ENCODE peak calls at places on chromosomes 3 and 15, in six cellular contexts. One of them, this sample, is unnamed.

GRCh38 chr3:176920806-176921205 is 276.5 kb downstream of the TBL1XR1 start:
- DNase-seq in GM12878: no peak
- DNase-seq in IMR-90: peak
- DNase-seq in A549: no peak
- DNase-seq in HepG2: peak
- DNase-seq in K562: no peak
- DNase-seq in this sample: no peak

GRCh38 chr3:72767927-72768880 is 80.0 kb downstream of the SHQ1 start:
- DNase-seq in HepG2: no peak
- DNase-seq in GM12878: no peak
- DNase-seq in K562: no peak
- DNase-seq in IMR-90: no peak
- DNase-seq in A549: no peak
- DNase-seq in this sample: no peak

GRCh38 chr3:39941941-39942340 is 132.5 kb downstream of the MYRIP start:
- DNase-seq in HepG2: peak
- DNase-seq in K562: no peak
- DNase-seq in IMR-90: no peak
- DNase-seq in A549: no peak
- DNase-seq in GM12878: no peak
- DNase-seq in this sample: no peak

GRCh38 chr3:178833696-178834095 is 237.9 kb downstream of the ZMAT3 start:
- DNase-seq in K562: no peak
- DNase-seq in GM12878: no peak
- DNase-seq in HepG2: no peak
- DNase-seq in IMR-90: no peak
- DNase-seq in A549: no peak
- DNase-seq in this sample: no peak

GRCh38 chr3:133478624-133479023 is 78.8 kb downstream of the BFSP2 start:
- DNase-seq in IMR-90: no peak
- DNase-seq in A549: no peak
- DNase-seq in K562: no peak
- DNase-seq in HepG2: no peak
- DNase-seq in GM12878: no peak
- DNase-seq in this sample: no peak

GRCh38 chr3:14461748-14462324 is 59.4 kb downstream of the SLC6A6 start:
- DNase-seq in A549: peak
- DNase-seq in HepG2: peak
- DNase-seq in IMR-90: peak
- DNase-seq in K562: peak
- DNase-seq in GM12878: no peak
- DNase-seq in this sample: peak

GRCh38 chr3:120145498-120146285 is 51.4 kb upstream of the GSK3B start:
- DNase-seq in HepG2: no peak
- DNase-seq in K562: no peak
- DNase-seq in IMR-90: peak
- DNase-seq in GM12878: no peak
- DNase-seq in A549: peak
- DNase-seq in this sample: no peak

GRCh38 chr3:186938716-186939115 is 8.4 kb downstream of the ST6GAL1 start:
- DNase-seq in GM12878: no peak
- DNase-seq in K562: peak
- DNase-seq in HepG2: no peak
- DNase-seq in IMR-90: peak
- DNase-seq in A549: no peak
- DNase-seq in this sample: no peak

GRCh38 chr3:32359766-32360513 is 31.7 kb upstream of the CMTM7 start:
- DNase-seq in K562: no peak
- DNase-seq in IMR-90: no peak
- DNase-seq in A549: peak
- DNase-seq in HepG2: no peak
- DNase-seq in GM12878: no peak
- DNase-seq in this sample: no peak

GRCh38 chr15:42085721-42086120 is 8.6 kb downstream of the PLA2G4D start:
- DNase-seq in GM12878: no peak
- DNase-seq in IMR-90: no peak
- DNase-seq in A549: no peak
- DNase-seq in K562: no peak
- DNase-seq in HepG2: no peak
- DNase-seq in this sample: no peak

GRCh38 chr15:67528536-67528935 is 7.6 kb downstream of the C15orf61 start:
- DNase-seq in HepG2: no peak
- DNase-seq in IMR-90: no peak
- DNase-seq in K562: no peak
- DNase-seq in GM12878: no peak
- DNase-seq in A549: no peak
- DNase-seq in this sample: no peak

GRCh38 chr3:122258757-122259371 is 66.2 kb upstream of the CSTA start:
- DNase-seq in K562: peak
- DNase-seq in GM12878: peak
- DNase-seq in IMR-90: peak
- DNase-seq in HepG2: peak
- DNase-seq in A549: peak
- DNase-seq in this sample: peak

GRCh38 chr3:155329513-155330048 is 36.1 kb upstream of the STRIT1 start:
- DNase-seq in GM12878: no peak
- DNase-seq in K562: no peak
- DNase-seq in HepG2: no peak
- DNase-seq in IMR-90: no peak
- DNase-seq in A549: no peak
- DNase-seq in this sample: no peak

GRCh38 chr15:70182858-70183695 is 85.4 kb upstream of the TLE3 start:
- DNase-seq in IMR-90: no peak
- DNase-seq in HepG2: no peak
- DNase-seq in K562: no peak
- DNase-seq in A549: peak
- DNase-seq in GM12878: no peak
- DNase-seq in this sample: peak
- TF ChIP-seq BHLHE40 in IMR-90: no peak
- TF ChIP-seq BHLHE40 in HepG2: no peak
- TF ChIP-seq BHLHE40 in K562: no peak
- TF ChIP-seq BHLHE40 in A549: no peak
- TF ChIP-seq BHLHE40 in GM12878: no peak
- TF ChIP-seq BHLHE40 in this sample: no peak

GRCh38 chr3:115691964-115692363 is 68.7 kb downstream of the GAP43 start:
- DNase-seq in IMR-90: no peak
- DNase-seq in K562: no peak
- DNase-seq in GM12878: no peak
- DNase-seq in A549: no peak
- DNase-seq in HepG2: no peak
- DNase-seq in this sample: no peak

GRCh38 chr3:115695081-115695480 is 71.8 kb downstream of the GAP43 start:
- DNase-seq in IMR-90: no peak
- DNase-seq in A549: no peak
- DNase-seq in GM12878: no peak
- DNase-seq in K562: no peak
- DNase-seq in HepG2: no peak
- DNase-seq in this sample: no peak

GRCh38 chr3:115697263-115698053 is 74.1 kb downstream of the GAP43 start:
- DNase-seq in GM12878: no peak
- DNase-seq in K562: no peak
- DNase-seq in HepG2: no peak
- DNase-seq in A549: no peak
- DNase-seq in IMR-90: peak
- DNase-seq in this sample: no peak

GRCh38 chr3:115693868-115694267 is 70.6 kb downstream of the GAP43 start:
- DNase-seq in HepG2: no peak
- DNase-seq in GM12878: no peak
- DNase-seq in K562: no peak
- DNase-seq in IMR-90: no peak
- DNase-seq in A549: no peak
- DNase-seq in this sample: no peak

DNA sequence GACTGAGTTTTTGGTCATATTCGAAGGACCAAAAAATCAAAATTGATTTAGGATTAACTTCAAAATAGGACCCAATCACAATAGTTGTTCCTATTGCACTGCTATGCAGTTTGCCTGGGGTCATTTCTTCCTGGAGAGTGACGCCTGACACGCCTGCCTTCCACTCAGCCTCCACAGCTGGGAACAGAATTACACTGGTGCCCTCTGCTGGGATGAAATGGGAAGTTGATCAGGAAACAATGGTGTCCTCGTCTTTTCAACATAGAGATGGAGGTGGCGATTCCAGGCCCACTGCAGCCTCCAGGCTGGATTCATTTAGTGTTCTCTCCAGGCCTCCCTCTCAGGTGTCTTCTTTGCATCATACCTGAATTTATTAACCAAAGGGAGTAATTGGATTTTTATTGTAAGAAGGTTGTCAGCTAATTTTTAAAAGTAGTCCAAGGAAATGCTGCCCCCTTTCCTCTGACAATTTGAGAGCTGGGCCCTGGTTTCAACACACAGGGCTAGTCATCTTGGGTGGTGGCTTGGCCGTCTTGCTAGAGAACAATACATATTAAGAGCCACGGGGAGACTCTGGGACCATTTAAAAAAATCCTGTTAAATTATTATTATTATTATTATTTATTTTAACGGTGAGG is 69.7 kb downstream of the GAP43 start:
- DNase-seq in IMR-90: peak
- DNase-seq in HepG2: peak
- DNase-seq in A549: peak
- DNase-seq in K562: peak
- DNase-seq in GM12878: peak
- DNase-seq in this sample: peak
- TF ChIP-seq BHLHE40 in IMR-90: no peak
- TF ChIP-seq BHLHE40 in HepG2: no peak
- TF ChIP-seq BHLHE40 in A549: no peak
- TF ChIP-seq BHLHE40 in K562: no peak
- TF ChIP-seq BHLHE40 in GM12878: no peak
- TF ChIP-seq BHLHE40 in this sample: no peak

DNA sequence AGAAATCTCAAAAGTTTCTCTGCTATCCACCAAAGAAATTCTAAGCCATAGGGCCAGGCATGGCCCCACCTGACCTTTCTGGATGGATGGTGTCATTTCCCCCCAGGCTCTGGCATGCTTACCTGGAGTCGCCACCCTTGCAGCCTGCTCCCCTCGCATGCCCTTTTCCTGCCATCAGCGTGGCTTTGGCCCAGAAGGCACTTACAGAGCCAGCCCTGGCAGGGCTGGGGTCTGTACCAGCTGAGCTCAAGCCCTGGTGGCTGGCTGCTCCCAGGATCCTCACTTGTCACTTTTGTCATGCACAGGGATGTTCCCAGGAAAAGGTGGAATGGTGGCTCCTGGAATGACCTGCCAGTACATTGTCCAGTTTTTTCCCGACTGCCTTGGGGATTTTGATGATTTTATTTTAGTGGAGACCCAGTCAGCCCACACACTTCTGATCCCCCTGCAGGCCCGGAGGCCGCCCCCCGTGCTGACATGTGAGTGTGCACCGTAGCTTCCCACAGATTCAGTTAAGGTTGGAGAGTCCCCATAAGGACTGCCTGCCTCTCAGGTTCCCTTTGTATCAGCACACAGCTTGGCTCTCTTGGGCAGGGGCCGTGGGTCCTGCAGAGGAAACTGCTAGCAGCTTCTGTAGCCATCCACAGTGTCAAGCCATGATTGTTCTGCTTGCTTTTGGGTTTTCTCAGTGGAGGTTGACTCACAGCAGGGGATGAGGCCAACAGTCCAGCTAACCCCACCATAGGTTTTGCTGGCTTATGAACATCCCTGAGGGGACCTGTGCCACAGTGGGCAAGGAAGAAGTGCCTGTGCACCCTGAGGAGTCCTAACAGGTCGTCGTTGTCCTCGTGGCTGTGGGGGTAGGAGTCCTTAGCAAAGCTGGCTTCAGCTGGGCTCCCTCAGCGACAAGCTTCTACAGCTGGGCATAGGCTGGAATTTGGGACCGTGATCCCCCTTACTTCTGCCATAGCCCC is 46.2 kb downstream of the DLEC1 start:
- DNase-seq in HepG2: no peak
- DNase-seq in GM12878: no peak
- DNase-seq in A549: no peak
- DNase-seq in IMR-90: no peak
- DNase-seq in K562: no peak
- DNase-seq in this sample: no peak
- TF ChIP-seq BHLHE40 in HepG2: no peak
- TF ChIP-seq BHLHE40 in GM12878: no peak
- TF ChIP-seq BHLHE40 in A549: no peak
- TF ChIP-seq BHLHE40 in IMR-90: no peak
- TF ChIP-seq BHLHE40 in K562: no peak
- TF ChIP-seq BHLHE40 in this sample: no peak

DNA sequence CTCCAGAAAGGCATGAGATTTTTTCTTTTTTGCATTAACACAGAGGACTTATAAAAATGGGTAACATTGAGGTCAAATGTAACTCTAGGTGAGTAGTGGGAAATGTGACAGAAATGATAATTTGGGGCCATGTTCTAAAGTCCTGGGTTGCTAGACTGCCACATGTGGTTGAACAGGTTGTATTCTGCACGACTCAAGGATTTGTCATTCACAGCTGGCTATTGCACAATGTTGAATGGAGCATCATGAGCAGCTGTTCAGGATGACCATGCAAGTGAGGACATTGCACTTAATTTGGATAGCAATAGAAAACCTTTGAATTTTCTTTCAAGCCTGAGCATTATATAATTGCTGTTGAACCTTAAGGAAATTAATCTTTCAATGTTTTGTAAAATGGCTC is 396.6 kb downstream of the NAALADL2 start:
- DNase-seq in K562: no peak
- DNase-seq in IMR-90: peak
- DNase-seq in GM12878: no peak
- DNase-seq in HepG2: no peak
- DNase-seq in A549: peak
- DNase-seq in this sample: no peak
- TF ChIP-seq BHLHE40 in K562: no peak
- TF ChIP-seq BHLHE40 in IMR-90: no peak
- TF ChIP-seq BHLHE40 in GM12878: no peak
- TF ChIP-seq BHLHE40 in HepG2: no peak
- TF ChIP-seq BHLHE40 in A549: no peak
- TF ChIP-seq BHLHE40 in this sample: no peak

DNA sequence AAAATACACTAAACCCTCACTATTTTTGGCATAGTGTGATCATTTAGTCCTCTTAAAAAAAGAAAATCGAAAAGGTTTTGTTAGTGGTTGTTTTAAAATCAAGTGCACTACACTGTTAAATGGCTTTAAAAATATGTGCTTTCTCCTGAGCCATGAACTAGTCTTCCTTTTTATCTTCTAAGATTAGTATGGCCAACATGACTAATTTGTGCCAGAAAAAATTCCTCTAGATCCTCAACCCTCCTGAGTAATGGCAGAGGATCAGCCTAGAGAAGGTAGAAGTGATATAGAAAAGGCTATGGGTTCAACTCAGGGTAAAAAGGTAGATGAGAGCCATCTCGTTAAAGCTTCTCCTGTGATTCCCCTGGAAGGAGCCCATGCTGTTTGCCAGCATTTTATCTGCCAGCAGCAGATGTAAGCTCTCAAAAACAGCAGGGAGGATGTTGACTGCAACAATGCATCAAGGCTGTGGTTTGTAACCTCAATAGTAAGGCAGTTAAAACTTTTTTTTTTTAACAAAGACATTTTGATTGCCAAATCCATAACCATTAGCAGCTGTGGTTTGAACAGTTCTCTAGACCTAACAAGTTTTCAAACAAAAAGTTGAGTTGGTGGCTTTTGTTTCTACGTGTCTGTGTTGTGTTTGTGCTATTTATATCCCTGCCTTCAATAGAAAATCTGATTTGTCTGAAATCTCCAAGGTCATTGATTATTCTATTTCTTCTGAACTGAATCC is 30.2 kb upstream of the ZNF609 start:
- DNase-seq in GM12878: peak
- DNase-seq in K562: peak
- DNase-seq in A549: no peak
- DNase-seq in HepG2: no peak
- DNase-seq in IMR-90: peak
- DNase-seq in this sample: peak
- TF ChIP-seq BHLHE40 in GM12878: no peak
- TF ChIP-seq BHLHE40 in K562: no peak
- TF ChIP-seq BHLHE40 in A549: no peak
- TF ChIP-seq BHLHE40 in HepG2: no peak
- TF ChIP-seq BHLHE40 in IMR-90: no peak
- TF ChIP-seq BHLHE40 in this sample: no peak

This sample was measured in HEK293T.